ENCODE peak calls at places on chromosomes 11 and 22, in eight cellular contexts. W is lung, F is ovary, Z is kidney, T is breast epithelium, N is H1, B is left ventricle myocardium inferior, Y is lower lobe of right lung. P is an unnamed sample. For H3K4me1, the result is how much of the 10 kb centered on the place peaks cover.

GRCh38 chr11:35235498-35235897 is 96.5 kb downstream of the CD44 start:
- DNase-seq in B (no peak), Z (no peak), W (no peak), N (no peak), F (no peak), T (no peak), Y (no peak), P (no peak)

GRCh38 chr11:100805509-100806199 is 118.6 kb downstream of the ARHGAP42 start:
- DNase-seq in Y (no peak), Z (no peak), F (no peak), T (no peak), B (no peak), W (no peak), N (no peak), P (no peak)

GRCh38 chr11:93741882-93742226 is 382 bp downstream of the C11orf54 start:
- DNase-seq in T (peak), N (no peak), Y (no peak), W (peak), F (no peak), B (no peak), Z (no peak), P (no peak)

GRCh38 chr22:36561291-36561811 is 32.4 kb upstream of the EIF3D start:
- DNase-seq in F (no peak), T (no peak), Y (no peak), B (no peak), Z (no peak), W (no peak), N (no peak), P (no peak)

GRCh38 chr11:14376920-14377319 is 17.9 kb upstream of the RRAS2 start:
- DNase-seq in F (no peak), T (no peak), N (no peak), Y (no peak), Z (no peak), B (no peak), W (no peak), P (peak)

GRCh38 chr11:11608783-11609232 is 13.0 kb downstream of the GALNT18 start:
- DNase-seq in F (no peak), N (no peak), Y (no peak), T (no peak), B (no peak), Z (no peak), W (no peak), P (peak)

GRCh38 chr22:21449531-21450319 is 17.5 kb upstream of the TMEM191C start:
- DNase-seq in W (no peak), N (peak), Y (peak), T (no peak), Z (peak), B (no peak), F (no peak), P (no peak)

GRCh38 chr11:70628881-70629844 is 230.8 kb downstream of the CTTN start:
- DNase-seq in Y (peak), T (peak), W (peak), B (peak), F (no peak), N (no peak), Z (no peak), P (no peak)

GRCh38 chr22:20430641-20431519 is 6.7 kb downstream of the SCARF2 start:
- DNase-seq in T (no peak), B (peak), N (peak), Z (peak), Y (peak), W (no peak), F (no peak), P (peak)

GRCh38 chr22:23305922-23306374 is 125.6 kb downstream of the BCR start:
- DNase-seq in Z (peak), N (no peak), B (peak), F (peak), T (no peak), W (peak), Y (peak), P (no peak)

GRCh38 chr11:124583827-124584226 is 14.0 kb downstream of the OR8A1 start:
- DNase-seq in Z (no peak), Y (no peak), N (no peak), T (no peak), B (no peak), W (no peak), F (no peak), P (no peak)

GRCh38 chr22:37007666-37008065 is 11.6 kb downstream of the TST start:
- DNase-seq in N (no peak), B (no peak), W (no peak), F (no peak), Z (peak), T (no peak), Y (no peak), P (no peak)

GRCh38 chr11:14500181-14500651 is 605 bp upstream of the COPB1 start:
- DNase-seq in W (peak), F (peak), Y (peak), Z (no peak), T (no peak), N (no peak), B (peak), P (peak)

GRCh38 chr11:13348305-13348704 is 70.7 kb downstream of the BMAL1 start:
- DNase-seq in F (no peak), B (no peak), Z (no peak), W (no peak), T (no peak), N (no peak), Y (no peak), P (no peak)

GRCh38 chr22:20956258-20957117 is 10.6 kb upstream of the AIFM3 start:
- DNase-seq in W (no peak), Z (no peak), T (no peak), B (no peak), Y (no peak), N (peak), F (no peak), P (peak)

GRCh38 chr11:19441752-19442553 is 201.2 kb upstream of the E2F8 start:
- DNase-seq in B (peak), W (peak), Y (no peak), Z (peak), T (no peak), F (no peak), N (no peak), P (peak)

GRCh38 chr11:13440100-13440855 is 22.7 kb downstream of the BTBD10 start:
- DNase-seq in Y (no peak), W (peak), T (no peak), N (no peak), F (no peak), B (no peak), Z (no peak), P (peak)

GRCh38 chr11:20024172-20024935 is 135.9 kb downstream of the DBX1 start:
- DNase-seq in W (no peak), F (no peak), N (no peak), Y (no peak), Z (no peak), T (no peak), B (no peak), P (no peak)

GRCh38 chr11:69801513-69802335 is 17.5 kb downstream of the FGF3 start:
- DNase-seq in Y (no peak), Z (no peak), N (peak), W (no peak), B (no peak), T (no peak), F (no peak), P (no peak)

GRCh38 chr22:30609260-30610185 is 2.5 kb downstream of the TCN2 start:
- DNase-seq in Z (no peak), F (peak), T (no peak), N (no peak), W (peak), B (peak), Y (no peak), P (peak)

GRCh38 chr11:116044946-116045345 is 540.7 kb upstream of the CADM1 start:
- DNase-seq in F (no peak), N (no peak), T (no peak), B (no peak), Y (no peak), W (peak), Z (no peak), P (no peak)

GRCh38 chr11:39810358-39810757 is 1649.1 kb downstream of the LRRC4C start:
- DNase-seq in F (no peak), N (no peak), W (no peak), B (no peak), Y (no peak), T (no peak), Z (no peak), P (no peak)

GRCh38 chr11:65439331-65440181 is 17.0 kb downstream of the NEAT1 start:
- DNase-seq in Z (no peak), F (no peak), W (no peak), N (no peak), T (peak), B (no peak), Y (no peak), P (peak)

GRCh38 chr11:73393011-73393380 is 16.8 kb downstream of the RELT start:
- DNase-seq in F (no peak), W (no peak), N (no peak), T (no peak), Y (peak), B (no peak), Z (no peak), P (no peak)

GRCh38 chr11:70210051-70210501 is 7.0 kb downstream of the FADD start:
- DNase-seq in F (no peak), Z (no peak), N (no peak), Y (no peak), B (no peak), W (no peak), T (no peak), P (no peak)

DNA sequence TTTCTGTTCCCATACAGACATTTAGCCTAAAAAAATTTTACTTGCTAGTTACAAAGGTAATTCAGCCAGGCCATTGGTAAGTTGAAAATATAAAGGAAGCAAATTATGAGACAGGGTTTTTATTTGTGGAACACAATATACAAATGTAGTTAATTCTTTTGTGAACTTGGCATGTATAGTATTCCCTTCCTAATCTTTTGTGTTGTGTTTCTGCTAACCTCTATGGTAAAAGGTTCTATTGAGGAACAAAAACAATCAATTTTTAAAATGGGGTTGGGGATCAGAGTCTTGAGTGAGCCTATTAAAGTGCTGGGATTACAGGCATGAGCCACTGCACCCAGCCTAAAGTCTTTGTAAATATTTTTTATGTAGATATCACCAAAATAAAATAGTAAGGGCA is 14.1 kb downstream of the SWAP70 start:
- DNase-seq in Y (no peak), W (no peak), T (no peak), N (no peak), B (no peak), Z (no peak), F (no peak), P (no peak)
- H3K4me1 ChIP-seq in Y (under half), W (under half), T (under half), N (under half), B (half or more), Z (under half), F (under half), P (under half)

GRCh38 chr11:120710354-120711187 is 199.0 kb downstream of the GRIK4 start:
- DNase-seq in N (peak), B (no peak), Z (peak), Y (no peak), T (peak), F (peak), W (peak), P (peak)
- H3K4me1 ChIP-seq in N (under half), B (under half), Z (under half), Y (under half), T (under half), F (under half), W (under half), P (under half)

GRCh38 chr11:128714121-128714520 is 20.2 kb downstream of the FLI1 start:
- DNase-seq in Y (no peak), Z (no peak), T (no peak), W (no peak), F (no peak), N (no peak), B (no peak), P (no peak)

GRCh38 chr11:128714881-128715280 is 21.0 kb downstream of the FLI1 start:
- DNase-seq in B (no peak), T (no peak), F (no peak), N (no peak), W (no peak), Y (no peak), Z (peak), P (no peak)

GRCh38 chr11:128711136-128711535 is 17.3 kb downstream of the FLI1 start:
- DNase-seq in B (no peak), F (no peak), W (no peak), N (no peak), Z (no peak), Y (no peak), T (no peak), P (no peak)

GRCh38 chr11:128715691-128716153 is 21.9 kb downstream of the FLI1 start:
- DNase-seq in T (no peak), W (no peak), Z (no peak), Y (no peak), F (no peak), B (no peak), N (no peak), P (no peak)

GRCh38 chr11:128713595-128713994 is 19.7 kb downstream of the FLI1 start:
- DNase-seq in N (no peak), T (no peak), Z (no peak), F (no peak), B (no peak), Y (no peak), W (no peak), P (no peak)
- H3K4me1 ChIP-seq in N (under half), T (under half), Z (under half), F (under half), B (half or more), Y (half or more), W (under half), P (under half)

DNA sequence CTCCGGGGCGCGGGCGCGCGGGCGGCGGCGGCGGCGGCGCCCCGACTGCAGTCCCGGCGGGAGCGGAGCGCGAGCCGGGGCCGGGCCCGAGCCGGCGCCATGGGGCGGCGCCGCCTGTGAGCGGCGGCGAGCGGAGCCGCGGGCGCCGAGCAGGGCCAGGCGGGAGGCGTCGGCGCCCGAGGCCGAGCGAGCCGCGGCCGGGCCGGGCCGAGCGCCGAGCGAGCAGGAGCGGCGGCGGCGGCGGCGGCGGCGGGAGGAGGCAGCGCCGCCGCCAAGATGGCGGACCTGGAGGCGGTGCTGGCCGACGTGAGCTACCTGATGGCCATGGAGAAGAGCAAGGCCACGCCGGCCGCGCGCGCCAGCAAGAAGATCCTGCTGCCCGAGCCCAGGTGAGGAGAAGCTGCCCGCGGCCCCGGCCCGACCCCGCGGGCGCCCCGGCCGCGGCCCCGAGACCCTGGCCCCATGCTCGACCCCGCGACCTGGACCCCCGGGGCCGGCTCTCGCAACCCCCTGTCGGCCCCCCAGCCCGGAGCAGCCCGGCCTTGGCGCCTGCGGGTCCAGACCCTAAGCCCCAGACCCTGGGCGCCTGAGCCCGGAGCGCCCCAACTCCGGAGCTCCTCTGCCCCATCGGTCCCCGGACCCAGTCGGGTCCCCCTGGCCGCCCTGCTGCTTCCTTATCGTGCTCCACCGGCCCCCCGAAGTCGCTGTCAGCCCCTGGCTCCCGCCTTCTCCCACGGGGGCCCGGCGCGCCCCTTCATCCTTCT is at the start of gene GRK2:
- DNase-seq in T (no peak), Z (peak), B (no peak), Y (peak), W (no peak), F (peak), N (no peak), P (no peak)
- H3K4me1 ChIP-seq in T (under half), Z (under half), B (half or more), Y (half or more), W (under half), F (under half), N (under half), P (under half)

DNA sequence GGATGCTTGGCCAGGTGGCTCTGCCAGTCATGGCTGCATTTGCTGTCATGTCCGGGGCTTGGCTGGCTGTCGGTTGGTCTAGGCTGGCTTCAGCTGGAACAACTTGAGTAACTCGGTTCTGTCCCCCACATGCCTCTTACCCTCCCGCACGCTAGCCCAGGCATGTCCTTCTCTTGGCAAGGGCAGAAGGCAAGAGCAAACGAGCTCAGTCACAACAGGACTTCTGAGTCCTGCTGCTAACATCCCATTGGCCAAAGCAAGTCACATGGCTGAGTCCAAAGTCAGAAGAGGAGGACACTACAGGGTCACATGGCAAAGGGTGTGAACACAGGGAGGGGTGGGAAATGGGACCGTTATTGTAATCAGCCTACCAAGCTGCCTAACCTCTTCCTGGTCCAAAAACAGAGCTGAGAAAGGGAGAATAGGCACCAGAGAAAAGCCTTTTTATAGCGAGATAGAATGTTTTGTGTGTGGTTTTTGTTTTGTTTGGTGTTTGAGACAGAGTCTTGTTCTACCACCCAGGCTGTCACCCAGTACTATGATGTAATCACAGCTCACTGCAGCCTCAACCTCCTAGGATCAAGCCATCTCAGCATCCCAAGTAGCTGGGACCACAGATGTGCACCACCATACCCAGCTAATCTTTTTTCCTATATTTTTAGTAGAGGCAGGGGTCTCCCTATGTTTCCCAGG is 81.9 kb downstream of the MN1 start:
- DNase-seq in Z (no peak), F (no peak), T (no peak), B (no peak), Y (no peak), W (no peak), N (no peak), P (peak)
- H3K4me1 ChIP-seq in Z (under half), F (under half), T (under half), B (under half), Y (under half), W (under half), N (under half), P (under half)

DNA sequence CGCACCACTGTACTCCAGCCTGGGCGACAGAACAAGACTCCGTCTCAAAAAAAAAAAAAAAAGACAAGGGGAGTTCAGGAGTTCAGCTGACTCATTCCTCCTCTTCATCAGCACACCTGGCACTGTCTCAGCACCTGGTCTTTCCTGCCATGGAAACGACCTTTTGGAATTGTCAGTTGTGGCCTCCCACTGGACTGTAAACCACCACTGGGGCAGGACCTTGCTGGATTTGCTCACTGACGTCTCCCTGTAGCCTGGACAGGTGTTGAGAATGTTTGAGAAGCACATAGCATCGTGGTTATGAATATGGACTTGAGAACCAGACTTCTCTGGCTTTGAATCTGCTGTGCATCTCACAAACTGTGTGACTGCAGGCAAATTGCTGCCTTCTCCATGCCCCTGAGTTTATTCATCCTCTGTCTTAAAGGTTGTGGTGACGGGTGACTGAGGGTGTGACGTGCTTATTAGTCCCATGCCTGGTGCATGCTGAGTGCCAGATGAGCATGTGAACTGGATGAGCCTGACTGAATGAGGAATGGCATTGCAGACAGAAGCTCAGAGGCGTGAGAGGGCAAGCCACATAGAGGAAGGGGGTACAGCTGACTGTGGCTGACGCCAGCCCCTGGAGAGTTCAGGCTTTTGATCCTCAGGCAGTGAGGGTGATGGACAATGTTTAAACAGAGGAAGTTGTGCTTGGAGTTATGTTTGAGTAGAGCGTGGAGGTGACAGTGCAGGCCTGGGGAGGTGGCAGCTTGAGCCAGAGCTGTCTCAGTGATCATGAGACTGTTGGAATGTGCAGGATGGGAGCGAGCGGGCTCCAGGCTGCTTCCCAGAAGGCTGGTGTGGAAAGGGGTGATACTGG is 12.7 kb downstream of the TOM1 start:
- DNase-seq in B (no peak), N (no peak), W (no peak), F (no peak), Y (no peak), T (no peak), Z (no peak), P (peak)
- H3K4me1 ChIP-seq in B (half or more), N (under half), W (under half), F (under half), Y (half or more), T (under half), Z (under half), P (under half)

DNA sequence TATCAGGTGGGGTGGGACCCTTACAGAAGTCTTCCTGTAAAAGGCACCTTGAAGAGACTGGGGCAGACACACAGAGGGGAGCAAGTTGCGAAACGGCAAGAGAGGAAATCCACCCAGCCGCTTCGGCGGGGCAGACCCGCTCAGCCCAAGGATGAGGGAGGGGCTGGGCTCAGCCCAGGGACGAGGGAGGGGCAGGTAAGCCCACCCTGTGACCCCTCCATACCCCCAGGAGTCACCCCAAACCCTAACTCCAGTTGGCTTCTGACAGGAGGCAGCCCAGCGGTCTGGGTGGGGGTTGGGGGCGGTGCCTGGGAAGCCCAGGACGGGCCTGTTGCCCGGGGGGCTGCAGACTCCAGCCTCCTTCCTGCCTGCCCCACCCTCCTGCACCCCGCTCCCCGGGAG is 971 bp downstream of the OSBPL5 start:
- DNase-seq in T (no peak), N (no peak), W (no peak), B (peak), F (peak), Z (peak), Y (peak), P (no peak)
- H3K4me1 ChIP-seq in T (under half), N (under half), W (under half), B (half or more), F (under half), Z (under half), Y (half or more), P (under half)

GRCh38 chr11:68508425-68508824 is 47.9 kb downstream of the PPP6R3 start:
- DNase-seq in Z (no peak), W (no peak), B (no peak), N (no peak), T (no peak), F (no peak), Y (no peak), P (no peak)

GRCh38 chr11:68505596-68505995 is 45.0 kb downstream of the PPP6R3 start:
- DNase-seq in F (no peak), Z (no peak), N (no peak), T (no peak), W (no peak), Y (no peak), B (no peak), P (no peak)

GRCh38 chr11:68504432-68505066 is 44.0 kb downstream of the PPP6R3 start:
- DNase-seq in B (no peak), Y (no peak), N (no peak), W (no peak), Z (no peak), F (no peak), T (no peak), P (no peak)

GRCh38 chr11:68509105-68509504 is 48.6 kb downstream of the PPP6R3 start:
- DNase-seq in W (no peak), N (no peak), T (no peak), F (no peak), B (no peak), Y (no peak), Z (no peak), P (no peak)

GRCh38 chr11:68506908-68507307 is 46.4 kb downstream of the PPP6R3 start:
- DNase-seq in Z (no peak), Y (no peak), W (no peak), F (no peak), N (no peak), T (no peak), B (no peak), P (no peak)
- H3K4me1 ChIP-seq in Z (under half), Y (half or more), W (under half), F (under half), N (under half), T (under half), B (half or more), P (under half)